ENCODE peak calls at places on chromosome 3, in seven cellular contexts. X is ovary, I is HCT116, D is A549, T is H54, K is GM12891, S is tibial nerve. B is an unnamed sample.

GRCh38 chr3:10408680-10409079 is 87.8 kb upstream of the SEC13 start:
- DNase-seq in X (no peak), K (no peak), I (no peak), D (no peak), T (no peak), S (no peak), B (no peak)

GRCh38 chr3:136667081-136667480 is 85.1 kb downstream of the STAG1 start:
- DNase-seq in T (no peak), S (no peak), X (no peak), D (no peak), K (no peak), I (no peak), B (peak)

GRCh38 chr3:168909260-168909659 is 754.3 kb downstream of the MECOM start:
- DNase-seq in X (no peak), K (no peak), S (no peak), T (no peak), I (no peak), D (no peak), B (no peak)

GRCh38 chr3:30751610-30752299 is 142.7 kb downstream of the GADL1 start:
- DNase-seq in K (no peak), I (peak), X (peak), D (peak), T (no peak), S (peak), B (peak)

GRCh38 chr3:72660270-72661114 is 187.8 kb downstream of the SHQ1 start:
- DNase-seq in X (no peak), S (no peak), D (no peak), T (no peak), K (no peak), I (no peak), B (no peak)

GRCh38 chr3:189340680-189341460 is 169.1 kb downstream of the TPRG1 start:
- DNase-seq in K (no peak), X (no peak), I (peak), S (no peak), D (peak), T (no peak), B (peak)

GRCh38 chr3:113223831-113224240 is 12.5 kb downstream of the BOC start:
- DNase-seq in S (no peak), K (peak), I (no peak), X (no peak), T (no peak), D (no peak), B (no peak)

GRCh38 chr3:69379661-69380060 is 6.2 kb downstream of the FRMD4B start:
- DNase-seq in D (no peak), T (no peak), I (no peak), X (no peak), K (no peak), S (no peak), B (no peak)

GRCh38 chr3:177169936-177170722 is 27.2 kb downstream of the TBL1XR1 start:
- DNase-seq in D (no peak), S (no peak), I (no peak), K (no peak), X (no peak), T (no peak), B (no peak)

GRCh38 chr3:183298708-183299153 is 45.7 kb downstream of the B3GNT5 start:
- DNase-seq in X (peak), D (peak), S (peak), T (peak), I (no peak), K (no peak), B (peak)

GRCh38 chr3:171566803-171567422 is 106.7 kb upstream of the TNIK start:
- DNase-seq in T (peak), S (no peak), I (peak), D (peak), K (peak), X (no peak), B (peak)

GRCh38 chr3:71428841-71429609 is 154.5 kb downstream of the FOXP1 start:
- DNase-seq in S (peak), D (no peak), K (no peak), I (no peak), X (peak), T (no peak), B (no peak)

GRCh38 chr3:54271118-54271517 is 148.8 kb downstream of the CACNA2D3 start:
- DNase-seq in K (no peak), X (no peak), S (no peak), D (no peak), T (no peak), I (no peak), B (no peak)

GRCh38 chr3:178342111-178342510 is 194.1 kb upstream of the KCNMB2 start:
- DNase-seq in D (no peak), K (no peak), X (no peak), I (no peak), S (no peak), T (no peak), B (no peak)

GRCh38 chr3:186922224-186922623 is 8.1 kb upstream of the ST6GAL1 start:
- DNase-seq in S (no peak), T (no peak), K (no peak), I (no peak), D (no peak), X (no peak), B (no peak)

GRCh38 chr3:47536221-47536891 is 22.8 kb upstream of the ELP6 start:
- DNase-seq in K (no peak), T (no peak), D (no peak), I (no peak), X (no peak), S (no peak), B (no peak)

GRCh38 chr3:189673535-189673934 is 42.3 kb downstream of the TP63 start:
- DNase-seq in D (no peak), S (no peak), T (no peak), X (no peak), I (no peak), K (no peak), B (no peak)

GRCh38 chr3:173993299-173993698 is 595.8 kb downstream of the NLGN1 start:
- DNase-seq in X (no peak), I (peak), K (no peak), D (peak), T (peak), S (no peak), B (peak)

GRCh38 chr3:154274345-154274744 is 49.9 kb downstream of the DHX36 start:
- DNase-seq in T (no peak), I (no peak), D (no peak), S (no peak), X (no peak), K (no peak), B (peak)

GRCh38 chr3:101779047-101779807 is at the start of gene NXPE3:
- DNase-seq in K (peak), T (peak), X (peak), S (peak), I (peak), D (peak), B (peak)
- TF ChIP-seq POLR2A in K (peak), T (peak), X (peak), S (peak), I (no peak), D (peak), B (peak)

DNA sequence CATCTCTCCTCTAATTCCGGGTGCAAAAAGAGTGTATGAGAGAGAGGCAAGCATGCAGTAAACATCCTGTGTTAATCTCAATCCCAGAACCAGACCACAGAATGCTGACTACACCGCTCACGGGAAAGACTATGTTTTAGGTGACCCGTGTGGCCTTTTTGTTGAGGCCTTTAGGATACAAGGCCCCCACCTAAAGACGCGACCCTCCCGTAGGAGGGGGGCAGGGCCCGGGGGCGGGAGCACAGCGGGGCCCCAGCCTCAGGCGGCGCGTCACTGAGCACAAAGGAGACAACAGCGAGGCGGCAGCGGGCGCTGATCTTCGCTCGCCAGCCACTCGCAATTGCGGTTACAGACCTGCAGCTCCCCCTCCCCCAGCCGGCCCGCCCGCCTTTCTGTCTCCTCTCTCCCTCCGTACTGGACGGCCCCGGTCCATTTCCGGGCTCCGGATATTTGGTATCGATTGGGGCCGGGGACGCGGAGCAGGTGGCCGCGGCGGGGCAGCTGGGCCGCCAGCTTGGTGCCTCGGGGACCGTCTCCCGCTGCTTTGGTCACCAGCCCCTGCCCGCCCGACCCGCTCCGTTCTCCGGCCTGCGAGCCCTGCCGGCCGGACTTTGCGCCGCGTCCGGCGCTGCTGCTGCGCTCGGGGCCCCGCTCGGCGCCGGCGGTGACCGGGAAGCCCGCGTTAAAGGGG is at the start of gene CCDC50:
- DNase-seq in X (peak), S (peak), I (no peak), D (peak), T (peak), K (peak), B (peak)
- TF ChIP-seq POLR2A in X (peak), S (peak), I (peak), D (peak), T (no peak), K (peak), B (peak)

DNA sequence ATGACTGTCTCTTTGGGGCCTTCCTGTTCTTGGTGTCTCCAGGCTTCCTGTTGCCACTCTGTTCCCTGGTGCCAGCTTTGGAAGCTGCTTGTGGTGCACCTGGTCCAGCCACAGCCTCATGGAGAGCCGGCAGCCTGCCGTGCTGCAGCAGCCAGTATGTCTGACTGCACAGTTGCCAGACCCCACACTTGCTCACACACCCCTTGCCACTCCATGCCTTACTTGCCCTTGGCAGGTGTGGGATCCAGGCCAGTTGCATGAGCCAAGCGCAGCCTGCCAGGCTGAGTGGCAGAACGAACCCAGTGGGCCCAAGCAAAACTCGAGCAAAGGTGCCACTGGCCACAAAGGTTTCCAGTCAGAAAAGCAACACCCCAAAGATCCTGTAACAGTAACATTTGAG is 309.2 kb downstream of the DOCK3 start:
- DNase-seq in S (no peak), I (no peak), T (no peak), X (no peak), K (no peak), D (no peak), B (no peak)
- TF ChIP-seq POLR2A in S (no peak), I (no peak), T (no peak), X (no peak), K (no peak), D (no peak), B (no peak)

DNA sequence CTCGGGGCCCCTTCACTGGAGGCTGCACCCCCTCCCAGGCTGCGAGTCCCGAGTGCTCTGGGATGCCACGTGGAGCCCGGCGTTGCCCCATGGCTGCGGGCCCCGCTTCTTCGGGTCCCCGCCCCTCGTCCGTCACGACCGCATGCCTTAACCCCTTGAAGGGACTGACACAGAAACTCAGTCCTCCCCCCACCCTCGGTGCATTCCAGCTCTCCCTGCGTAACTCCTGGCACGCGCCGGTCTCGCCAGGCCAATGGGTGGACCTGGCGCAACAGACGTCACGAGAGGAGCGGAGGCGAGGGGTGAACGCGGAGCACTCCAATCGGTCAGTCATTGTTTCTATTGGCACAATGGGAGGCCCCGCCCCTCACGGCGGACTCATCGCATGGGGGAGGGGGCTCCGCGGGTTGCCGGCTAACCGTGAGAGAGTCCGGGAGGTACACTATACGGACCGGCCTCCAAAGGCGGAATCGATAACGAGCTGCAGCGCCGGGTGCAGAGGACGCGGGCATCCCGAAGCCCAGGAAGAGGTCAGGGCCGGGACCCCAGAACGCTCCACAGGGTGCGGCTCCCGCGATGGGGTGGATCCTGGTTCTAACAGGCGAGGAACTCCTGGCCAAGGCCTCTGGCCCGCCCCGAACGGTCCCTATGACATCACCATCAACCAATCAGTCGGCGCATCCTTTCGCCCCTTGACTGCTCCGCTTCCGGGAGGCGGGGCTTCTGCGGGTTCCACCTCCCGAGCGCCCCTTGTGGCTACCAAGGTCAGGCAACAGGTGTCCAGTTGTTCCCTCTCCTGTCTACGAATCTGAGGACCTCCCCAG is 1.0 kb upstream of the CELSR3 start:
- DNase-seq in K (peak), D (peak), S (peak), T (peak), I (peak), X (peak), B (peak)
- TF ChIP-seq POLR2A in K (no peak), D (peak), S (peak), T (peak), I (peak), X (peak), B (peak)

GRCh38 chr3:129314757-129315385 is 36.2 kb downstream of the HMCES start:
- DNase-seq in S (peak), T (peak), D (peak), I (peak), K (peak), X (peak), B (peak)
- TF ChIP-seq POLR2A in S (peak), T (no peak), D (no peak), I (peak), K (no peak), X (peak), B (peak)

DNA sequence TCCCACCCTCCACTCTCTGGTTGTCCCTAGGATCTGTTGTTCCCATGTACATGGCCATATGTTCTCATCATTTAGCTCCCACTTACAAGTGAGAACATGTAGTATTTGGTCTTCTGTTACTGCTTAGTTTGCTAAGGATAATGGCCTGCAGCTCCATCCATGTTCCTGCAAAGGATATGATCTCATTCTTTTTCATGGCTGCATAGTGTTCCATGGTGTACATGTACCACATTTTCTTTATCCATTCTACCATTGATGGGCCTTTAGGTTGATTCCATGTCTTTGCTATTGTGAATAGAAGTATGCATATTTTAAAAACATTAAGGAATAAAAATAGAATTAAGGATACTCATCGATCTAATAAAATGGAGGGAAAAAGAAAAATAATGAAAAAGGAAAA is 278.4 kb downstream of the MBNL1 start:
- DNase-seq in K (no peak), X (no peak), D (no peak), T (no peak), I (no peak), S (no peak), B (no peak)
- TF ChIP-seq POLR2A in K (no peak), X (no peak), D (no peak), T (no peak), I (no peak), S (no peak), B (no peak)

GRCh38 chr3:14876942-14877341 is 58.2 kb downstream of the FGD5 start:
- DNase-seq in T (no peak), D (peak), I (no peak), S (no peak), K (no peak), X (no peak), B (no peak)
- TF ChIP-seq POLR2A in T (no peak), D (no peak), I (no peak), S (peak), K (no peak), X (no peak), B (no peak)

B was measured in erythroblast.